ENCODE peak calls at places on chromosome 11, in six cellular contexts. K is T-helper 22 cell, I is kidney glomerular epithelial cell, E is nephron progenitor cell, S is SW 1271, W is NCI-H146. V is an unnamed sample.

GRCh38 chr11:10302744-10303557 is 1.9 kb upstream of the ADM start:
- DNase-seq in K (peak), I (peak), E (peak), S (no peak), W (peak), V (no peak)

GRCh38 chr11:14642873-14643696 is 519 bp upstream of the PDE3B start:
- DNase-seq in K (no peak), I (no peak), E (no peak), S (no peak), W (no peak), V (no peak)

GRCh38 chr11:126053340-126054286 is 9.1 kb downstream of the CDON start:
- DNase-seq in K (no peak), I (no peak), E (no peak), S (no peak), W (no peak), V (no peak)

GRCh38 chr11:7250166-7250565 is 1.5 kb upstream of the SYT9 start:
- DNase-seq in K (no peak), I (no peak), E (no peak), S (no peak), W (no peak), V (no peak)

GRCh38 chr11:21630934-21631478 is 561.9 kb upstream of the ANO5 start:
- DNase-seq in K (no peak), I (no peak), E (no peak), S (no peak), W (no peak), V (no peak)

GRCh38 chr11:123407124-123407995 is 22.7 kb upstream of the GRAMD1B start:
- DNase-seq in K (peak), I (peak), E (peak), S (no peak), W (peak), V (peak)

GRCh38 chr11:130315354-130315970 is 745 bp upstream of the ZBTB44 start:
- DNase-seq in K (peak), I (no peak), E (peak), S (no peak), W (peak), V (no peak)

GRCh38 chr11:10692716-10693115 is 839 bp downstream of the IRAG1 start:
- DNase-seq in K (no peak), I (no peak), E (no peak), S (no peak), W (peak), V (no peak)

GRCh38 chr11:119363874-119364590 is 17.5 kb downstream of the USP2 start:
- DNase-seq in K (peak), I (peak), E (peak), S (no peak), W (peak), V (no peak)

GRCh38 chr11:8617063-8617462 is 23.0 kb upstream of the STK33 start:
- DNase-seq in K (no peak), I (no peak), E (no peak), S (no peak), W (no peak), V (no peak)

GRCh38 chr11:1075341-1075911 is 752 bp downstream of the MUC2 start:
- DNase-seq in K (no peak), I (no peak), E (no peak), S (no peak), W (no peak), V (no peak)

GRCh38 chr11:67376022-67376386 is 2.6 kb upstream of the CLCF1 start:
- DNase-seq in K (no peak), I (no peak), E (no peak), S (no peak), W (no peak), V (no peak)

GRCh38 chr11:86980397-86980796 is 25.2 kb upstream of the FZD4 start:
- DNase-seq in K (no peak), I (no peak), E (no peak), S (no peak), W (no peak), V (no peak)

GRCh38 chr11:113204280-113204679 is 110.1 kb upstream of the TTC12 start:
- DNase-seq in K (no peak), I (no peak), E (no peak), S (no peak), W (no peak), V (no peak)

GRCh38 chr11:96112192-96113099 is 188.5 kb upstream of the MTMR2 start:
- DNase-seq in K (no peak), I (no peak), E (no peak), S (no peak), W (no peak), V (no peak)

GRCh38 chr11:134949121-134949591 is 537.1 kb upstream of the B3GAT1 start:
- DNase-seq in K (no peak), I (peak), E (no peak), S (peak), W (no peak), V (no peak)

GRCh38 chr11:774873-775592 is 2.3 kb downstream of the GATD1 start:
- DNase-seq in K (no peak), I (no peak), E (no peak), S (no peak), W (no peak), V (no peak)

GRCh38 chr11:45485070-45485716 is 180.2 kb downstream of the CHST1 start:
- DNase-seq in K (no peak), I (no peak), E (no peak), S (no peak), W (no peak), V (no peak)

GRCh38 chr11:9351321-9351881 is 33.1 kb upstream of the IPO7 start:
- DNase-seq in K (no peak), I (no peak), E (no peak), S (no peak), W (no peak), V (no peak)

GRCh38 chr11:34680918-34681554 is 60.1 kb downstream of the EHF start:
- DNase-seq in K (no peak), I (peak), E (no peak), S (peak), W (peak), V (no peak)

GRCh38 chr11:103618532-103618931 is 417.9 kb upstream of the DDI1 start:
- DNase-seq in K (no peak), I (no peak), E (no peak), S (no peak), W (no peak), V (no peak)